ENCODE peak calls at places on chromosomes 12 and 14, in eight cellular contexts. Z is heart right ventricle; E is stimulated activated CD4-positive, alpha-beta T cell treated with anti-CD3 and anti-CD28 coated beads, TNF-alpha, amount 100 ng/mL, for 24 hours; I is nephron progenitor cell; V is activated CD4-positive, CD25-positive, alpha-beta regulatory T cell treated with anti-CD3 and anti-CD28 coated beads, Interleukin-2, amount 50 U/mL, for 16 hours; S is caudate nucleus; R is type B pancreatic cell; P is NCI-H1105. N is an unnamed sample.

GRCh38 chr14:22819191-22819988 is 4.2 kb upstream of the SLC7A7 start:
- DNase-seq in P (no peak), R (no peak), E (no peak), I (peak), V (no peak), Z (peak), S (no peak), N (no peak)

GRCh38 chr12:2397356-2398045 is 344.7 kb downstream of the CACNA1C start:
- DNase-seq in I (no peak), V (no peak), P (no peak), E (no peak), Z (no peak), R (no peak), S (no peak), N (no peak)

GRCh38 chr14:66281036-66281776 is 205.0 kb upstream of the CCDC196 start:
- DNase-seq in P (no peak), E (no peak), I (no peak), Z (peak), R (no peak), V (no peak), S (peak), N (no peak)

GRCh38 chr12:94689646-94690036 is 39.3 kb upstream of the TMCC3 start:
- DNase-seq in S (no peak), Z (no peak), I (no peak), V (no peak), P (no peak), R (no peak), E (no peak), N (no peak)

GRCh38 chr12:119036878-119037493 is 55.6 kb downstream of the SRRM4 start:
- DNase-seq in I (peak), P (peak), V (no peak), Z (peak), S (no peak), E (no peak), R (no peak), N (no peak)

GRCh38 chr12:51922146-51922545 is 14.8 kb downstream of the ACVRL1 start:
- DNase-seq in E (no peak), S (no peak), P (no peak), R (no peak), I (no peak), Z (no peak), V (no peak), N (no peak)

GRCh38 chr14:105066285-105067071 is 1.2 kb upstream of the GPR132 start:
- DNase-seq in R (no peak), E (no peak), P (no peak), S (no peak), V (no peak), Z (peak), I (no peak), N (no peak)

GRCh38 chr12:53187145-53187899 is 6.6 kb upstream of the CSAD start:
- DNase-seq in V (no peak), E (no peak), I (no peak), Z (no peak), R (no peak), P (no peak), S (no peak), N (no peak)

GRCh38 chr14:56666294-56666693 is 86.7 kb downstream of the TMEM260 start:
- DNase-seq in R (no peak), Z (no peak), S (no peak), V (no peak), E (no peak), P (no peak), I (no peak), N (no peak)

GRCh38 chr12:40224439-40225291 is at the start of gene LRRK2:
- DNase-seq in V (no peak), Z (peak), P (peak), E (peak), S (peak), R (peak), I (peak), N (peak)

GRCh38 chr12:87870061-87870460 is 159.1 kb downstream of the C12orf50 start:
- DNase-seq in P (no peak), E (no peak), Z (no peak), R (no peak), V (no peak), I (no peak), S (no peak), N (no peak)

GRCh38 chr12:3103806-3104205 is 26.6 kb downstream of the TSPAN9 start:
- DNase-seq in R (no peak), V (no peak), S (no peak), Z (no peak), P (no peak), I (no peak), E (no peak), N (no peak)

GRCh38 chr12:6570264-6570887 is 2.3 kb upstream of the NOP2 start:
- DNase-seq in P (peak), E (peak), S (no peak), R (no peak), Z (no peak), V (no peak), I (peak), N (no peak)

GRCh38 chr12:661720-662486 is 1.3 kb downstream of the NINJ2 start:
- DNase-seq in P (no peak), V (no peak), Z (no peak), S (no peak), I (no peak), R (no peak), E (no peak), N (no peak)

GRCh38 chr12:111529424-111530368 is 69.4 kb downstream of the ATXN2 start:
- DNase-seq in Z (peak), E (peak), R (no peak), S (no peak), P (peak), V (peak), I (peak), N (peak)

GRCh38 chr14:23482814-23483128 is 13.3 kb downstream of the NGDN start:
- DNase-seq in R (no peak), E (no peak), V (no peak), Z (no peak), I (no peak), P (no peak), S (no peak), N (no peak)

GRCh38 chr12:45518516-45519235 is 210.8 kb upstream of the ARID2 start:
- DNase-seq in S (no peak), E (peak), R (no peak), V (peak), Z (no peak), I (no peak), P (no peak), N (no peak)

GRCh38 chr14:104350463-104351185 is 212.2 kb downstream of the KIF26A start:
- DNase-seq in I (no peak), Z (no peak), E (no peak), S (peak), P (peak), R (no peak), V (no peak), N (no peak)

GRCh38 chr12:42846782-42847181 is 257.2 kb upstream of the PRICKLE1 start:
- DNase-seq in Z (no peak), P (no peak), V (no peak), R (no peak), E (no peak), S (no peak), I (no peak), N (no peak)

GRCh38 chr12:111268738-111269572 is 99.9 kb downstream of the PHETA1 start:
- DNase-seq in S (no peak), R (no peak), Z (no peak), P (no peak), I (peak), E (peak), V (no peak), N (no peak)

GRCh38 chr12:87270894-87271293 is 758.3 kb downstream of the C12orf50 start:
- DNase-seq in E (no peak), Z (no peak), I (no peak), V (no peak), S (no peak), R (no peak), P (no peak), N (no peak)

GRCh38 chr14:28151931-28152330 is 614.7 kb upstream of the FOXG1 start:
- DNase-seq in V (no peak), E (no peak), S (no peak), R (no peak), Z (no peak), P (no peak), I (no peak), N (no peak)

GRCh38 chr12:49887536-49888401 is 15.9 kb downstream of the FAIM2 start:
- DNase-seq in V (no peak), R (no peak), E (no peak), I (peak), P (no peak), Z (no peak), S (no peak), N (no peak)

GRCh38 chr14:36905272-36906046 is 243.8 kb downstream of the PAX9 start:
- DNase-seq in P (no peak), I (peak), E (no peak), Z (no peak), R (no peak), S (no peak), V (no peak), N (no peak)

GRCh38 chr12:6262635-6263034 is 47.8 kb upstream of the PLEKHG6 start:
- DNase-seq in Z (no peak), R (no peak), E (no peak), I (no peak), P (no peak), V (no peak), S (no peak), N (no peak)

GRCh38 chr12:91139264-91139663 is 28.0 kb upstream of the LUM start:
- DNase-seq in V (no peak), R (no peak), I (no peak), Z (no peak), E (no peak), P (no peak), S (no peak), N (no peak)

GRCh38 chr12:54010972-54011664 is 2.3 kb downstream of the HOXC8 start:
- DNase-seq in S (no peak), R (no peak), I (peak), E (no peak), Z (no peak), P (no peak), V (no peak), N (no peak)

GRCh38 chr14:100747021-100747586 is 20.4 kb downstream of the DLK1 start:
- DNase-seq in V (no peak), Z (no peak), R (no peak), E (no peak), S (no peak), P (peak), I (no peak), N (no peak)

GRCh38 chr14:85423889-85424288 is 106.1 kb upstream of the FLRT2 start:
- DNase-seq in S (no peak), I (no peak), Z (no peak), V (no peak), E (no peak), R (no peak), P (no peak), N (no peak)